ENCODE peak calls at places on chromosomes 6 and 20, in four cellular contexts. One of them, this sample, is unnamed.

GRCh38 chr6:166707045-166707444 is 80.0 kb upstream of the RPS6KA2 start:
- DNase-seq in stimulated activated naive CD4-positive, alpha-beta T cell treated with Interleukin-2 at 50 U/mL for 16 hours: no peak
- DNase-seq in HT1080: peak; percentile 30
- DNase-seq in iris pigment epithelial cell: peak; percentile 21
- DNase-seq in this sample: no peak

GRCh38 chr20:11316244-11316643 is 601.4 kb upstream of the BTBD3 start:
- DNase-seq in iris pigment epithelial cell: no peak
- DNase-seq in HT1080: no peak
- DNase-seq in stimulated activated naive CD4-positive, alpha-beta T cell treated with Interleukin-2 at 50 U/mL for 16 hours: no peak
- DNase-seq in this sample: no peak

GRCh38 chr6:14674458-14674857 is 556.9 kb downstream of the CD83 start:
- DNase-seq in HT1080: no peak
- DNase-seq in stimulated activated naive CD4-positive, alpha-beta T cell treated with Interleukin-2 at 50 U/mL for 16 hours: no peak
- DNase-seq in iris pigment epithelial cell: no peak
- DNase-seq in this sample: no peak

GRCh38 chr20:53570446-53571276 is 23.0 kb downstream of the ZNF217 start:
- DNase-seq in stimulated activated naive CD4-positive, alpha-beta T cell treated with Interleukin-2 at 50 U/mL for 16 hours: no peak
- DNase-seq in HT1080: no peak
- DNase-seq in iris pigment epithelial cell: no peak
- DNase-seq in this sample: no peak

GRCh38 chr6:42315991-42316378 is 98.3 kb upstream of the MRPS10 start:
- DNase-seq in iris pigment epithelial cell: peak; percentile 97
- DNase-seq in HT1080: peak; percentile 99
- DNase-seq in stimulated activated naive CD4-positive, alpha-beta T cell treated with Interleukin-2 at 50 U/mL for 16 hours: no peak
- DNase-seq in this sample: peak; percentile 99

GRCh38 chr6:162029873-162030576 is 697.5 kb downstream of the PRKN start:
- DNase-seq in iris pigment epithelial cell: no peak
- DNase-seq in HT1080: no peak
- DNase-seq in stimulated activated naive CD4-positive, alpha-beta T cell treated with Interleukin-2 at 50 U/mL for 16 hours: no peak
- DNase-seq in this sample: no peak

GRCh38 chr6:42030585-42031506 is 19.5 kb upstream of the TAF8 start:
- DNase-seq in HT1080: no peak
- DNase-seq in stimulated activated naive CD4-positive, alpha-beta T cell treated with Interleukin-2 at 50 U/mL for 16 hours: peak; percentile 56
- DNase-seq in iris pigment epithelial cell: peak; percentile 55
- DNase-seq in this sample: peak; percentile 28

GRCh38 chr20:50518270-50518721 is 8.1 kb downstream of the PTPN1 start:
- DNase-seq in HT1080: peak; percentile 45
- DNase-seq in stimulated activated naive CD4-positive, alpha-beta T cell treated with Interleukin-2 at 50 U/mL for 16 hours: no peak
- DNase-seq in iris pigment epithelial cell: peak; percentile 75
- DNase-seq in this sample: peak; percentile 50

GRCh38 chr20:53934421-53935352 is 135.7 kb downstream of the BCAS1 start:
- DNase-seq in HT1080: peak; percentile 87
- DNase-seq in stimulated activated naive CD4-positive, alpha-beta T cell treated with Interleukin-2 at 50 U/mL for 16 hours: no peak
- DNase-seq in iris pigment epithelial cell: peak; percentile 96
- DNase-seq in this sample: peak; percentile 89

GRCh38 chr6:79538481-79538971 is 1.3 kb upstream of the LCA5 start:
- DNase-seq in stimulated activated naive CD4-positive, alpha-beta T cell treated with Interleukin-2 at 50 U/mL for 16 hours: no peak
- DNase-seq in iris pigment epithelial cell: peak; percentile 44
- DNase-seq in HT1080: peak; percentile 8
- DNase-seq in this sample: no peak

GRCh38 chr6:107657755-107658461 is 166.2 kb downstream of the SCML4 start:
- DNase-seq in iris pigment epithelial cell: peak; percentile 86
- DNase-seq in stimulated activated naive CD4-positive, alpha-beta T cell treated with Interleukin-2 at 50 U/mL for 16 hours: peak; percentile 42
- DNase-seq in HT1080: peak; percentile 88
- DNase-seq in this sample: peak; percentile 61

GRCh38 chr6:158286413-158286812 is 25.9 kb upstream of the TULP4 start:
- DNase-seq in stimulated activated naive CD4-positive, alpha-beta T cell treated with Interleukin-2 at 50 U/mL for 16 hours: no peak
- DNase-seq in HT1080: no peak
- DNase-seq in iris pigment epithelial cell: peak; percentile 66
- DNase-seq in this sample: no peak

GRCh38 chr6:4853782-4854511 is 77.7 kb downstream of the CDYL start:
- DNase-seq in stimulated activated naive CD4-positive, alpha-beta T cell treated with Interleukin-2 at 50 U/mL for 16 hours: no peak
- DNase-seq in iris pigment epithelial cell: peak; percentile 34
- DNase-seq in HT1080: peak; percentile 27
- DNase-seq in this sample: no peak

GRCh38 chr20:11569163-11569562 is 348.5 kb upstream of the BTBD3 start:
- DNase-seq in HT1080: no peak
- DNase-seq in iris pigment epithelial cell: no peak
- DNase-seq in stimulated activated naive CD4-positive, alpha-beta T cell treated with Interleukin-2 at 50 U/mL for 16 hours: no peak
- DNase-seq in this sample: no peak

GRCh38 chr20:45943613-45944012 is 9.1 kb downstream of the PCIF1 start:
- DNase-seq in stimulated activated naive CD4-positive, alpha-beta T cell treated with Interleukin-2 at 50 U/mL for 16 hours: no peak
- DNase-seq in iris pigment epithelial cell: no peak
- DNase-seq in HT1080: no peak
- DNase-seq in this sample: no peak

GRCh38 chr6:150207931-150208570 is 65.2 kb downstream of the PPP1R14C start:
- DNase-seq in iris pigment epithelial cell: no peak
- DNase-seq in stimulated activated naive CD4-positive, alpha-beta T cell treated with Interleukin-2 at 50 U/mL for 16 hours: no peak
- DNase-seq in HT1080: peak; percentile 10
- DNase-seq in this sample: peak; percentile 23

GRCh38 chr6:84625510-84625909 is 138.9 kb downstream of the TBX18 start:
- DNase-seq in iris pigment epithelial cell: peak; percentile 56
- DNase-seq in HT1080: no peak
- DNase-seq in stimulated activated naive CD4-positive, alpha-beta T cell treated with Interleukin-2 at 50 U/mL for 16 hours: no peak
- DNase-seq in this sample: no peak

GRCh38 chr6:143224516-143224915 is 163.8 kb downstream of the AIG1 start:
- DNase-seq in iris pigment epithelial cell: peak; percentile 1
- DNase-seq in HT1080: peak; percentile 47
- DNase-seq in stimulated activated naive CD4-positive, alpha-beta T cell treated with Interleukin-2 at 50 U/mL for 16 hours: no peak
- DNase-seq in this sample: no peak

GRCh38 chr6:30720738-30721197 is 616 bp downstream of the TUBB start:
- DNase-seq in iris pigment epithelial cell: peak; percentile 38
- DNase-seq in stimulated activated naive CD4-positive, alpha-beta T cell treated with Interleukin-2 at 50 U/mL for 16 hours: peak; percentile 56
- DNase-seq in HT1080: peak; percentile 63
- DNase-seq in this sample: peak; percentile 33

GRCh38 chr6:116008470-116009229 is 52.0 kb downstream of the FRK start:
- DNase-seq in stimulated activated naive CD4-positive, alpha-beta T cell treated with Interleukin-2 at 50 U/mL for 16 hours: no peak
- DNase-seq in HT1080: peak; percentile 83
- DNase-seq in iris pigment epithelial cell: peak; percentile 75
- DNase-seq in this sample: peak; percentile 81

GRCh38 chr20:16462711-16463110 is 110.5 kb downstream of the KIF16B start:
- DNase-seq in HT1080: no peak
- DNase-seq in stimulated activated naive CD4-positive, alpha-beta T cell treated with Interleukin-2 at 50 U/mL for 16 hours: no peak
- DNase-seq in iris pigment epithelial cell: no peak
- DNase-seq in this sample: no peak

GRCh38 chr6:139581485-139581865 is 207.0 kb upstream of the CITED2 start:
- DNase-seq in iris pigment epithelial cell: no peak
- DNase-seq in HT1080: no peak
- DNase-seq in stimulated activated naive CD4-positive, alpha-beta T cell treated with Interleukin-2 at 50 U/mL for 16 hours: no peak
- DNase-seq in this sample: no peak

GRCh38 chr6:102028173-102028572 is 634.7 kb downstream of the GRIK2 start:
- DNase-seq in iris pigment epithelial cell: no peak
- DNase-seq in stimulated activated naive CD4-positive, alpha-beta T cell treated with Interleukin-2 at 50 U/mL for 16 hours: no peak
- DNase-seq in HT1080: no peak
- DNase-seq in this sample: no peak

GRCh38 chr6:107033136-107033535 is 5.1 kb downstream of the MTRES1 start:
- DNase-seq in HT1080: peak; percentile 74
- DNase-seq in stimulated activated naive CD4-positive, alpha-beta T cell treated with Interleukin-2 at 50 U/mL for 16 hours: no peak
- DNase-seq in iris pigment epithelial cell: no peak
- DNase-seq in this sample: peak; percentile 1

GRCh38 chr6:41092421-41093140 is 19.8 kb downstream of the NFYA start:
- DNase-seq in iris pigment epithelial cell: peak; percentile 45
- DNase-seq in stimulated activated naive CD4-positive, alpha-beta T cell treated with Interleukin-2 at 50 U/mL for 16 hours: no peak
- DNase-seq in HT1080: peak; percentile 13
- DNase-seq in this sample: peak; percentile 14

GRCh38 chr6:21582651-21583050 is 10.9 kb upstream of the SOX4 start:
- DNase-seq in stimulated activated naive CD4-positive, alpha-beta T cell treated with Interleukin-2 at 50 U/mL for 16 hours: no peak
- DNase-seq in HT1080: no peak
- DNase-seq in iris pigment epithelial cell: peak; percentile 61
- DNase-seq in this sample: no peak

GRCh38 chr20:5710551-5710950 is 39.6 kb upstream of the SHLD1 start:
- DNase-seq in stimulated activated naive CD4-positive, alpha-beta T cell treated with Interleukin-2 at 50 U/mL for 16 hours: no peak
- DNase-seq in HT1080: no peak
- DNase-seq in iris pigment epithelial cell: no peak
- DNase-seq in this sample: no peak

This sample was measured in A172.